ENCODE peak calls at places on chromosomes 13 and 19, in seven cellular contexts. One of them, this sample, is unnamed. For H3K4me1, the result is how much of the 10 kb centered on the place peaks cover.

GRCh38 chr13:99540530-99540929 is 39.3 kb downstream of the TM9SF2 start:
- DNase-seq in neuronal stem cell: no peak
- DNase-seq in CD4-positive, CD25-positive, alpha-beta regulatory T cell: peak
- DNase-seq in neural progenitor cell: no peak
- DNase-seq in A673: no peak
- DNase-seq in psoas muscle: no peak
- DNase-seq in CD8-positive, alpha-beta memory T cell: no peak
- DNase-seq in this sample: no peak

GRCh38 chr13:110799246-110800236 is 86.0 kb downstream of the ING1 start:
- DNase-seq in A673: peak
- DNase-seq in CD4-positive, CD25-positive, alpha-beta regulatory T cell: no peak
- DNase-seq in neuronal stem cell: no peak
- DNase-seq in CD8-positive, alpha-beta memory T cell: no peak
- DNase-seq in psoas muscle: peak
- DNase-seq in neural progenitor cell: no peak
- DNase-seq in this sample: no peak

GRCh38 chr13:73765651-73766384 is 368.4 kb downstream of the KLF12 start:
- DNase-seq in neuronal stem cell: peak
- DNase-seq in CD8-positive, alpha-beta memory T cell: peak
- DNase-seq in CD4-positive, CD25-positive, alpha-beta regulatory T cell: peak
- DNase-seq in psoas muscle: peak
- DNase-seq in neural progenitor cell: peak
- DNase-seq in A673: peak
- DNase-seq in this sample: peak

GRCh38 chr19:56671613-56671994 is at the start of gene ZNF835:
- DNase-seq in neuronal stem cell: peak
- DNase-seq in CD4-positive, CD25-positive, alpha-beta regulatory T cell: peak
- DNase-seq in neural progenitor cell: no peak
- DNase-seq in A673: peak
- DNase-seq in psoas muscle: peak
- DNase-seq in CD8-positive, alpha-beta memory T cell: peak
- DNase-seq in this sample: no peak

GRCh38 chr13:43078399-43078798 is 55.0 kb downstream of the DNAJC15 start:
- DNase-seq in CD4-positive, CD25-positive, alpha-beta regulatory T cell: no peak
- DNase-seq in psoas muscle: no peak
- DNase-seq in neural progenitor cell: no peak
- DNase-seq in neuronal stem cell: no peak
- DNase-seq in CD8-positive, alpha-beta memory T cell: no peak
- DNase-seq in A673: no peak
- DNase-seq in this sample: no peak

GRCh38 chr13:47397739-47398138 is 500.9 kb upstream of the HTR2A start:
- DNase-seq in CD4-positive, CD25-positive, alpha-beta regulatory T cell: no peak
- DNase-seq in neuronal stem cell: no peak
- DNase-seq in psoas muscle: no peak
- DNase-seq in neural progenitor cell: no peak
- DNase-seq in CD8-positive, alpha-beta memory T cell: no peak
- DNase-seq in A673: no peak
- DNase-seq in this sample: no peak

GRCh38 chr19:47369923-47370625 is 21.0 kb downstream of the DHX34 start:
- DNase-seq in neuronal stem cell: no peak
- DNase-seq in neural progenitor cell: no peak
- DNase-seq in psoas muscle: peak
- DNase-seq in CD4-positive, CD25-positive, alpha-beta regulatory T cell: no peak
- DNase-seq in A673: peak
- DNase-seq in CD8-positive, alpha-beta memory T cell: no peak
- DNase-seq in this sample: no peak

GRCh38 chr13:50910483-50910805 is 853 bp downstream of the RNASEH2B start:
- DNase-seq in neuronal stem cell: peak
- DNase-seq in psoas muscle: no peak
- DNase-seq in CD4-positive, CD25-positive, alpha-beta regulatory T cell: no peak
- DNase-seq in CD8-positive, alpha-beta memory T cell: no peak
- DNase-seq in neural progenitor cell: peak
- DNase-seq in A673: no peak
- DNase-seq in this sample: peak

GRCh38 chr19:58042709-58043340 is 9.0 kb downstream of the ZSCAN1 start:
- DNase-seq in CD8-positive, alpha-beta memory T cell: no peak
- DNase-seq in CD4-positive, CD25-positive, alpha-beta regulatory T cell: no peak
- DNase-seq in psoas muscle: no peak
- DNase-seq in neural progenitor cell: peak
- DNase-seq in A673: no peak
- DNase-seq in neuronal stem cell: no peak
- DNase-seq in this sample: no peak

GRCh38 chr19:48928164-48929005 is 5.1 kb upstream of the DHDH start:
- DNase-seq in A673: no peak
- DNase-seq in neuronal stem cell: no peak
- DNase-seq in CD8-positive, alpha-beta memory T cell: no peak
- DNase-seq in neural progenitor cell: no peak
- DNase-seq in psoas muscle: no peak
- DNase-seq in CD4-positive, CD25-positive, alpha-beta regulatory T cell: no peak
- DNase-seq in this sample: no peak

GRCh38 chr19:6692027-6692426 is 22.1 kb upstream of the TNFSF14 start:
- DNase-seq in CD8-positive, alpha-beta memory T cell: no peak
- DNase-seq in psoas muscle: no peak
- DNase-seq in neural progenitor cell: no peak
- DNase-seq in neuronal stem cell: no peak
- DNase-seq in CD4-positive, CD25-positive, alpha-beta regulatory T cell: no peak
- DNase-seq in A673: no peak
- DNase-seq in this sample: no peak

GRCh38 chr13:42223681-42224080 is 48.3 kb upstream of the AKAP11 start:
- DNase-seq in psoas muscle: no peak
- DNase-seq in neuronal stem cell: no peak
- DNase-seq in A673: no peak
- DNase-seq in CD8-positive, alpha-beta memory T cell: no peak
- DNase-seq in neural progenitor cell: no peak
- DNase-seq in CD4-positive, CD25-positive, alpha-beta regulatory T cell: no peak
- DNase-seq in this sample: no peak

GRCh38 chr13:21849323-21849722 is 178.4 kb downstream of the FGF9 start:
- DNase-seq in CD4-positive, CD25-positive, alpha-beta regulatory T cell: peak
- DNase-seq in CD8-positive, alpha-beta memory T cell: peak
- DNase-seq in neural progenitor cell: peak
- DNase-seq in psoas muscle: no peak
- DNase-seq in neuronal stem cell: no peak
- DNase-seq in A673: peak
- DNase-seq in this sample: no peak

GRCh38 chr19:7533281-7533819 is 2.2 kb upstream of the PNPLA6 start:
- DNase-seq in psoas muscle: peak
- DNase-seq in CD4-positive, CD25-positive, alpha-beta regulatory T cell: no peak
- DNase-seq in neural progenitor cell: peak
- DNase-seq in CD8-positive, alpha-beta memory T cell: no peak
- DNase-seq in neuronal stem cell: no peak
- DNase-seq in A673: peak
- DNase-seq in this sample: no peak

GRCh38 chr19:30227661-30228112 is 144.5 kb upstream of the ZNF536 start:
- DNase-seq in neural progenitor cell: peak
- DNase-seq in neuronal stem cell: peak
- DNase-seq in A673: peak
- DNase-seq in CD4-positive, CD25-positive, alpha-beta regulatory T cell: peak
- DNase-seq in psoas muscle: peak
- DNase-seq in CD8-positive, alpha-beta memory T cell: no peak
- DNase-seq in this sample: peak

GRCh38 chr13:107713314-107713713 is 502.0 kb downstream of the LIG4 start:
- DNase-seq in CD4-positive, CD25-positive, alpha-beta regulatory T cell: no peak
- DNase-seq in A673: no peak
- DNase-seq in CD8-positive, alpha-beta memory T cell: no peak
- DNase-seq in neural progenitor cell: no peak
- DNase-seq in psoas muscle: no peak
- DNase-seq in neuronal stem cell: no peak
- DNase-seq in this sample: no peak

GRCh38 chr19:54168174-54168917 is 4.6 kb downstream of the TMC4 start:
- DNase-seq in neural progenitor cell: peak
- DNase-seq in CD8-positive, alpha-beta memory T cell: peak
- DNase-seq in psoas muscle: peak
- DNase-seq in CD4-positive, CD25-positive, alpha-beta regulatory T cell: peak
- DNase-seq in A673: peak
- DNase-seq in neuronal stem cell: peak
- DNase-seq in this sample: peak

GRCh38 chr19:54172764-54173699 is at the start of gene TMC4:
- DNase-seq in psoas muscle: no peak
- DNase-seq in neural progenitor cell: no peak
- DNase-seq in A673: peak
- DNase-seq in CD4-positive, CD25-positive, alpha-beta regulatory T cell: peak
- DNase-seq in neuronal stem cell: no peak
- DNase-seq in CD8-positive, alpha-beta memory T cell: no peak
- DNase-seq in this sample: no peak

GRCh38 chr19:54169149-54169731 is 3.7 kb downstream of the TMC4 start:
- DNase-seq in CD8-positive, alpha-beta memory T cell: no peak
- DNase-seq in neural progenitor cell: no peak
- DNase-seq in CD4-positive, CD25-positive, alpha-beta regulatory T cell: no peak
- DNase-seq in psoas muscle: no peak
- DNase-seq in neuronal stem cell: no peak
- DNase-seq in A673: no peak
- DNase-seq in this sample: no peak

GRCh38 chr19:54173951-54174817 is 1.2 kb upstream of the TMC4 start:
- DNase-seq in psoas muscle: no peak
- DNase-seq in CD4-positive, CD25-positive, alpha-beta regulatory T cell: no peak
- DNase-seq in A673: no peak
- DNase-seq in neuronal stem cell: no peak
- DNase-seq in neural progenitor cell: no peak
- DNase-seq in CD8-positive, alpha-beta memory T cell: no peak
- DNase-seq in this sample: no peak

GRCh38 chr19:54172413-54172763 is 572 bp downstream of the TMC4 start:
- DNase-seq in neuronal stem cell: no peak
- DNase-seq in A673: no peak
- DNase-seq in CD8-positive, alpha-beta memory T cell: no peak
- DNase-seq in psoas muscle: no peak
- DNase-seq in neural progenitor cell: no peak
- DNase-seq in CD4-positive, CD25-positive, alpha-beta regulatory T cell: no peak
- DNase-seq in this sample: no peak
- H3K4me3 ChIP-seq in neuronal stem cell: no peak
- H3K4me3 ChIP-seq in A673: no peak
- H3K4me3 ChIP-seq in CD8-positive, alpha-beta memory T cell: no peak
- H3K4me3 ChIP-seq in psoas muscle: peak
- H3K4me3 ChIP-seq in neural progenitor cell: no peak
- H3K4me3 ChIP-seq in CD4-positive, CD25-positive, alpha-beta regulatory T cell: no peak
- H3K4me3 ChIP-seq in this sample: no peak

DNA sequence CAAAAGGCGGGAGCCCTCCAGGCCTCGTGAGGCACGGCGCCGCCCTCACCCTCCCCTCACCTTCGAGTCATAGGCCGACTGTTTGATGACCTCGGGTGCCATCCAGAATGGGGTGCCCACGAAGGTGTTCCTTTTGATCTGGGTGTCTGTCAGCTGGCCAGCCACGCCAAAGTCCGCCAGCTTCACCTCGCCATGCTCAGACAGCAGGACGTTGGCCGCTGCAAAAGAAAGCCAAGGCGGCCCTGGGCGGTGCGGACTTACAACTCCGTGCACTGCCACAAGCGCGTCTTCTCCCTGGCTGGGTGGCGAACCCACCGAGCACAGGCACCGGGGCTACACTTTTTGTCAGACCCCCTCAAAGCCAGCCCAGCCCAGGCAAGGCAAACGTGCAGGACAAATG is 102.1 kb downstream of the STK24 start:
- DNase-seq in CD8-positive, alpha-beta memory T cell: no peak
- DNase-seq in CD4-positive, CD25-positive, alpha-beta regulatory T cell: no peak
- DNase-seq in A673: no peak
- DNase-seq in neural progenitor cell: no peak
- DNase-seq in psoas muscle: no peak
- DNase-seq in neuronal stem cell: no peak
- DNase-seq in this sample: no peak
- H3K4me1 ChIP-seq in CD8-positive, alpha-beta memory T cell: under half
- H3K4me1 ChIP-seq in CD4-positive, CD25-positive, alpha-beta regulatory T cell: under half
- H3K4me1 ChIP-seq in A673: under half
- H3K4me1 ChIP-seq in neural progenitor cell: under half
- H3K4me1 ChIP-seq in psoas muscle: under half
- H3K4me1 ChIP-seq in neuronal stem cell: under half
- H3K4me1 ChIP-seq in this sample: under half

GRCh38 chr19:52065399-52065798 is 16.8 kb upstream of the ZNF432 start:
- DNase-seq in neuronal stem cell: no peak
- DNase-seq in CD4-positive, CD25-positive, alpha-beta regulatory T cell: no peak
- DNase-seq in CD8-positive, alpha-beta memory T cell: no peak
- DNase-seq in A673: no peak
- DNase-seq in psoas muscle: no peak
- DNase-seq in neural progenitor cell: no peak
- DNase-seq in this sample: no peak

GRCh38 chr19:52066258-52066866 is 17.7 kb upstream of the ZNF432 start:
- DNase-seq in neuronal stem cell: no peak
- DNase-seq in CD4-positive, CD25-positive, alpha-beta regulatory T cell: no peak
- DNase-seq in A673: no peak
- DNase-seq in neural progenitor cell: no peak
- DNase-seq in CD8-positive, alpha-beta memory T cell: no peak
- DNase-seq in psoas muscle: no peak
- DNase-seq in this sample: no peak

GRCh38 chr19:52069653-52070052 is 21.0 kb upstream of the ZNF432 start:
- DNase-seq in CD8-positive, alpha-beta memory T cell: no peak
- DNase-seq in neural progenitor cell: no peak
- DNase-seq in neuronal stem cell: no peak
- DNase-seq in A673: no peak
- DNase-seq in psoas muscle: no peak
- DNase-seq in CD4-positive, CD25-positive, alpha-beta regulatory T cell: no peak
- DNase-seq in this sample: no peak

DNA sequence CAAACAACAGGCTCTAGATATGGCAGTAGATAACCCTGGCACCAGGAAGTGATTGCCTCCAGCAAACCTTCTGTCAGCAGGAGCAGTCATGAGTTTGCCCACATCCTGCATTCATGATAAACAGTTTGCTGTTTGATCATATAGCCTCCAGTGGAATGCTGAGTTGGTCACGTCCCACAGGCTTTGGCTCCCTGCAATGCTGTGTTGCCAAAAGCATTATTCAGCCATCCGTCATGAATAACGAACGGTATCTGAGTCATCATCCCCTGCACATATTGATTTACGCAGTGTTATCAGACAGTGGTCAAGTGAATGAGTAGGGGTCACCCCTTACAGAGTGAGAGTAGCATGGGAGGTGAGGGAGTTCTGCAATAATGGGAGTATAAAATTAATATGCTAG is 21.9 kb upstream of the ZNF432 start:
- DNase-seq in CD8-positive, alpha-beta memory T cell: no peak
- DNase-seq in neuronal stem cell: no peak
- DNase-seq in neural progenitor cell: no peak
- DNase-seq in A673: no peak
- DNase-seq in CD4-positive, CD25-positive, alpha-beta regulatory T cell: no peak
- DNase-seq in psoas muscle: no peak
- DNase-seq in this sample: no peak
- H3K4me3 ChIP-seq in CD8-positive, alpha-beta memory T cell: no peak
- H3K4me3 ChIP-seq in neuronal stem cell: no peak
- H3K4me3 ChIP-seq in neural progenitor cell: no peak
- H3K4me3 ChIP-seq in A673: no peak
- H3K4me3 ChIP-seq in CD4-positive, CD25-positive, alpha-beta regulatory T cell: peak
- H3K4me3 ChIP-seq in psoas muscle: no peak
- H3K4me3 ChIP-seq in this sample: no peak

GRCh38 chr19:44753619-44753931 is 5.1 kb downstream of the BCL3 start:
- DNase-seq in A673: no peak
- DNase-seq in CD4-positive, CD25-positive, alpha-beta regulatory T cell: no peak
- DNase-seq in neuronal stem cell: no peak
- DNase-seq in CD8-positive, alpha-beta memory T cell: no peak
- DNase-seq in neural progenitor cell: no peak
- DNase-seq in psoas muscle: no peak
- DNase-seq in this sample: no peak

GRCh38 chr19:44756089-44756562 is 7.6 kb downstream of the BCL3 start:
- DNase-seq in A673: no peak
- DNase-seq in psoas muscle: no peak
- DNase-seq in neuronal stem cell: no peak
- DNase-seq in neural progenitor cell: no peak
- DNase-seq in CD8-positive, alpha-beta memory T cell: no peak
- DNase-seq in CD4-positive, CD25-positive, alpha-beta regulatory T cell: no peak
- DNase-seq in this sample: no peak

GRCh38 chr19:44755219-44755618 is 6.7 kb downstream of the BCL3 start:
- DNase-seq in CD8-positive, alpha-beta memory T cell: no peak
- DNase-seq in A673: no peak
- DNase-seq in CD4-positive, CD25-positive, alpha-beta regulatory T cell: no peak
- DNase-seq in psoas muscle: no peak
- DNase-seq in neuronal stem cell: no peak
- DNase-seq in neural progenitor cell: no peak
- DNase-seq in this sample: no peak

GRCh38 chr19:44753932-44754742 is 5.6 kb downstream of the BCL3 start:
- DNase-seq in psoas muscle: peak
- DNase-seq in CD4-positive, CD25-positive, alpha-beta regulatory T cell: peak
- DNase-seq in CD8-positive, alpha-beta memory T cell: peak
- DNase-seq in neural progenitor cell: peak
- DNase-seq in A673: peak
- DNase-seq in neuronal stem cell: no peak
- DNase-seq in this sample: peak

GRCh38 chr19:44754743-44755066 is 6.2 kb downstream of the BCL3 start:
- DNase-seq in psoas muscle: no peak
- DNase-seq in neural progenitor cell: no peak
- DNase-seq in neuronal stem cell: no peak
- DNase-seq in CD4-positive, CD25-positive, alpha-beta regulatory T cell: no peak
- DNase-seq in CD8-positive, alpha-beta memory T cell: peak
- DNase-seq in A673: no peak
- DNase-seq in this sample: no peak
- H3K4me1 ChIP-seq in psoas muscle: half or more
- H3K4me1 ChIP-seq in neural progenitor cell: under half
- H3K4me1 ChIP-seq in neuronal stem cell: under half
- H3K4me1 ChIP-seq in CD4-positive, CD25-positive, alpha-beta regulatory T cell: half or more
- H3K4me1 ChIP-seq in CD8-positive, alpha-beta memory T cell: half or more
- H3K4me1 ChIP-seq in A673: under half
- H3K4me1 ChIP-seq in this sample: under half